ENCODE peak calls at places on chromosomes 13 and 19, in eight cellular contexts. J is colonic mucosa; V is fibroblast of pulmonary artery; I is WTC11; M is CD8-positive, alpha-beta T cell; O is H1; X is glutamatergic neuron; H is nephron progenitor cell. G is an unnamed sample.

GRCh38 chr19:44059229-44059628 is 7.4 kb downstream of the ZNF223 start:
- DNase-seq in J (no peak), V (no peak), I (no peak), M (no peak), O (no peak), X (no peak), H (no peak), G (no peak)

GRCh38 chr19:38173324-38174041 is 50.5 kb downstream of the DPF1 start:
- DNase-seq in J (no peak), V (peak), I (no peak), M (no peak), O (no peak), X (no peak), H (no peak), G (no peak)

GRCh38 chr19:40362160-40362559 is 13.7 kb downstream of the PLD3 start:
- DNase-seq in J (no peak), V (no peak), I (no peak), M (no peak), O (no peak), X (no peak), H (no peak), G (no peak)

GRCh38 chr13:90686438-90686837 is 661.0 kb upstream of the MIR17HG start:
- DNase-seq in J (no peak), V (peak), I (no peak), M (no peak), O (no peak), X (no peak), H (no peak), G (no peak)

GRCh38 chr13:75181906-75182305 is 300.1 kb downstream of the TBC1D4 start:
- DNase-seq in J (no peak), V (peak), I (no peak), M (no peak), O (no peak), X (no peak), H (no peak), G (no peak)

GRCh38 chr19:30371157-30371845 is 883 bp upstream of the ZNF536 start:
- DNase-seq in J (no peak), V (no peak), I (no peak), M (no peak), O (no peak), X (no peak), H (no peak), G (no peak)

GRCh38 chr13:50901701-50902100 is 7.9 kb upstream of the RNASEH2B start:
- DNase-seq in J (no peak), V (no peak), I (no peak), M (no peak), O (no peak), X (no peak), H (no peak), G (no peak)

GRCh38 chr19:17415107-17415506 is 4.7 kb upstream of the MVB12A start:
- DNase-seq in J (no peak), V (no peak), I (peak), M (no peak), O (no peak), X (no peak), H (no peak), G (no peak)

GRCh38 chr13:44050450-44051063 is 170.9 kb downstream of the LACC1 start:
- DNase-seq in J (no peak), V (peak), I (no peak), M (no peak), O (no peak), X (no peak), H (no peak), G (no peak)

GRCh38 chr19:37995346-37995745 is 88.3 kb downstream of the SIPA1L3 start:
- DNase-seq in J (no peak), V (no peak), I (no peak), M (no peak), O (no peak), X (no peak), H (no peak), G (no peak)

GRCh38 chr19:18167975-18168645 is 5.5 kb upstream of the IFI30 start:
- DNase-seq in J (no peak), V (peak), I (peak), M (peak), O (no peak), X (peak), H (peak), G (peak)

GRCh38 chr13:24851546-24851945 is 87.6 kb downstream of the RNF17 start:
- DNase-seq in J (no peak), V (peak), I (no peak), M (no peak), O (no peak), X (no peak), H (no peak), G (no peak)

GRCh38 chr13:39462456-39462855 is 140.5 kb downstream of the LHFPL6 start:
- DNase-seq in J (no peak), V (peak), I (no peak), M (no peak), O (no peak), X (no peak), H (no peak), G (no peak)

GRCh38 chr13:36418022-36418805 is 14.1 kb upstream of the CCNA1 start:
- DNase-seq in J (no peak), V (peak), I (no peak), M (no peak), O (no peak), X (no peak), H (no peak), G (no peak)

GRCh38 chr19:5969476-5969875 is 8.5 kb downstream of the RANBP3 start:
- DNase-seq in J (no peak), V (no peak), I (no peak), M (no peak), O (no peak), X (no peak), H (no peak), G (no peak)

GRCh38 chr13:53198017-53198416 is 169.4 kb downstream of the OLFM4 start:
- DNase-seq in J (no peak), V (no peak), I (no peak), M (no peak), O (no peak), X (no peak), H (no peak), G (no peak)

GRCh38 chr19:45094707-45095106 is 1.7 kb downstream of the PPP1R37 start:
- DNase-seq in J (no peak), V (no peak), I (no peak), M (no peak), O (no peak), X (no peak), H (no peak), G (no peak)

GRCh38 chr19:16457195-16457953 is 14.4 kb downstream of the EPS15L1 start:
- DNase-seq in J (no peak), V (peak), I (peak), M (no peak), O (no peak), X (peak), H (peak), G (peak)

GRCh38 chr13:46621133-46621532 is 68.2 kb downstream of the LRCH1 start:
- DNase-seq in J (no peak), V (no peak), I (no peak), M (no peak), O (no peak), X (no peak), H (no peak), G (no peak)

GRCh38 chr13:46620029-46620428 is 67.1 kb downstream of the LRCH1 start:
- DNase-seq in J (no peak), V (no peak), I (no peak), M (no peak), O (no peak), X (no peak), H (no peak), G (no peak)

GRCh38 chr13:46622918-46623256 is 69.9 kb downstream of the LRCH1 start:
- DNase-seq in J (peak), V (peak), I (no peak), M (no peak), O (no peak), X (peak), H (no peak), G (no peak)

GRCh38 chr13:46624353-46624752 is 71.4 kb downstream of the LRCH1 start:
- DNase-seq in J (no peak), V (no peak), I (no peak), M (no peak), O (no peak), X (no peak), H (no peak), G (no peak)

DNA sequence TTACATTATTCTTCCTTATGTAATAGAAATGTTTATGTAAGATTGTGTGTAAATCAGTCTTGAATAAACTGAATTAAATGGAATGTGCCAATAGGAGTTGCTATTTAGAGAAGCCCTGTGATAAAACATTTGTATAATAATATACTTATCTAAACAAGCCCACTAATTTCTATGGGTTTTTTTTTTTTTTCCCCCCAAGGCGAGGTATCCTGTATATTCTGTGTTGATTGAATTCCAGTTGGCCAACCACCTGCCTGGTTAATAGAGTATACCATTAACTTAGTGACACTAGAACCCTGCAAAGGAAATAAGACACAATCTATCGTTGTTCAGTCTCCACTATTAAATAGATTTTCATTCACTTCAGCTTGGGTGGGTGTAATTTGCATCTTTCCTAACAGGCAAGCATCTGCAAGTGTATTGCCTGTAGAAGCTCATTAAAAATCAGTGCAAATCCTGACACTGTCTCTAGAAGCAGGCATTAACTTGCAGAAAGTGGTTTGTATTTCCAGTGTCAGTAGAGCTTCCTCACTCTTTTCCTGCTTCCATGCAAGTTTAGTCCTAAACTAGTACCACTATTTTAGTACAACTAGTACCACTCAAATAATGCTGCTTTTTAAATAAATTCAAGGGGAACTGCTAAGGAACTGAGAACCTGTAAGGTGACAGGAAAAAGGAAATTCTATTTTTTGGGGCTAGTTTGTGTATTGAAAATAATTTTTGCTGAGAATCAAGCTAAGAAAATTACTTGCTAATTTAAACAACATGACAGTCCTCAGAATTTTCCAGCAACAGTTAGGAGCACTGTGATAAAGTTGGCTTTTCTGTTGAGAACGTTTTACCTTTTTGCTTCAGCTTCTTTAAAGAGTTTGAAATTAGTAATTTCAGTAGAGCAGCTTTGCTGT is 69.3 kb downstream of the LRCH1 start:
- DNase-seq in J (no peak), V (no peak), I (no peak), M (no peak), O (no peak), X (no peak), H (no peak), G (no peak)
- TF ChIP-seq CTCF in J (no peak), V (no peak), I (no peak), M (no peak), O (no peak), X (no peak), H (no peak), G (no peak)

GRCh38 chr13:76882431-76882830 is 3.8 kb downstream of the KCTD12 start:
- DNase-seq in J (no peak), V (peak), I (no peak), M (no peak), O (no peak), X (no peak), H (no peak), G (no peak)

GRCh38 chr13:76885203-76886004 is 801 bp downstream of the KCTD12 start:
- DNase-seq in J (peak), V (peak), I (peak), M (peak), O (peak), X (peak), H (peak), G (peak)

GRCh38 chr13:76886005-76886291 is 257 bp downstream of the KCTD12 start:
- DNase-seq in J (no peak), V (no peak), I (no peak), M (no peak), O (no peak), X (no peak), H (no peak), G (no peak)

GRCh38 chr13:76884571-76885202 is 1.5 kb downstream of the KCTD12 start:
- DNase-seq in J (peak), V (peak), I (no peak), M (no peak), O (no peak), X (no peak), H (no peak), G (no peak)

GRCh38 chr13:76884167-76884566 is 2.0 kb downstream of the KCTD12 start:
- DNase-seq in J (peak), V (peak), I (peak), M (no peak), O (peak), X (peak), H (peak), G (no peak)
- TF ChIP-seq CTCF in J (no peak), V (peak), I (no peak), M (no peak), O (peak), X (no peak), H (no peak), G (peak)

GRCh38 chr13:106326751-106327150 is 208.7 kb downstream of the EFNB2 start:
- DNase-seq in J (no peak), V (no peak), I (no peak), M (no peak), O (no peak), X (no peak), H (no peak), G (no peak)
- TF ChIP-seq CTCF in J (no peak), V (no peak), I (no peak), M (no peak), O (no peak), X (no peak), H (no peak), G (no peak)

GRCh38 chr19:10406191-10406590 is 2.8 kb upstream of the CDC37 start:
- DNase-seq in J (no peak), V (no peak), I (no peak), M (no peak), O (no peak), X (no peak), H (no peak), G (no peak)
- TF ChIP-seq CTCF in J (no peak), V (no peak), I (no peak), M (no peak), O (no peak), X (no peak), H (no peak), G (no peak)

GRCh38 chr19:51158474-51159129 is 16.5 kb downstream of the SIGLEC7 start:
- DNase-seq in J (peak), V (peak), I (peak), M (peak), O (peak), X (peak), H (peak), G (peak)
- TF ChIP-seq CTCF in J (peak), V (peak), I (peak), M (peak), O (peak), X (peak), H (peak), G (peak)

GRCh38 chr19:14809272-14810057 is 25.5 kb downstream of the OR7A5 start:
- DNase-seq in J (no peak), V (no peak), I (no peak), M (no peak), O (no peak), X (no peak), H (no peak), G (no peak)

GRCh38 chr19:14798760-14799159 is 20.4 kb upstream of the ADGRE2 start:
- DNase-seq in J (no peak), V (no peak), I (no peak), M (no peak), O (no peak), X (no peak), H (no peak), G (no peak)

GRCh38 chr19:14804755-14805154 is 26.4 kb upstream of the ADGRE2 start:
- DNase-seq in J (no peak), V (no peak), I (no peak), M (no peak), O (no peak), X (no peak), H (no peak), G (no peak)
- TF ChIP-seq CTCF in J (no peak), V (no peak), I (no peak), M (no peak), O (no peak), X (no peak), H (no peak), G (no peak)

GRCh38 chr19:3664879-3665642 is 35.2 kb downstream of the PIP5K1C start:
- DNase-seq in J (no peak), V (no peak), I (no peak), M (no peak), O (no peak), X (no peak), H (no peak), G (no peak)
- TF ChIP-seq CTCF in J (no peak), V (no peak), I (no peak), M (no peak), O (no peak), X (no peak), H (no peak), G (no peak)

GRCh38 chr19:49073514-49074378 is 1.2 kb upstream of the KCNA7 start:
- DNase-seq in J (no peak), V (no peak), I (peak), M (no peak), O (no peak), X (peak), H (no peak), G (no peak)
- TF ChIP-seq CTCF in J (no peak), V (peak), I (no peak), M (no peak), O (peak), X (no peak), H (no peak), G (peak)

GRCh38 chr13:23579886-23580706 is 9.9 kb downstream of the TNFRSF19 start:
- DNase-seq in J (no peak), V (no peak), I (no peak), M (no peak), O (no peak), X (peak), H (no peak), G (no peak)

GRCh38 chr13:23583491-23583890 is 13.3 kb downstream of the TNFRSF19 start:
- DNase-seq in J (no peak), V (no peak), I (no peak), M (no peak), O (no peak), X (no peak), H (no peak), G (no peak)

GRCh38 chr13:23575632-23576031 is 5.4 kb downstream of the TNFRSF19 start:
- DNase-seq in J (no peak), V (no peak), I (no peak), M (no peak), O (no peak), X (no peak), H (no peak), G (no peak)

GRCh38 chr13:23578411-23579071 is 8.3 kb downstream of the TNFRSF19 start:
- DNase-seq in J (peak), V (peak), I (peak), M (peak), O (peak), X (peak), H (peak), G (peak)

GRCh38 chr13:23579072-23579885 is 9.1 kb downstream of the TNFRSF19 start:
- DNase-seq in J (peak), V (peak), I (peak), M (peak), O (peak), X (peak), H (peak), G (peak)
- TF ChIP-seq CTCF in J (no peak), V (no peak), I (no peak), M (no peak), O (no peak), X (no peak), H (no peak), G (no peak)

DNA sequence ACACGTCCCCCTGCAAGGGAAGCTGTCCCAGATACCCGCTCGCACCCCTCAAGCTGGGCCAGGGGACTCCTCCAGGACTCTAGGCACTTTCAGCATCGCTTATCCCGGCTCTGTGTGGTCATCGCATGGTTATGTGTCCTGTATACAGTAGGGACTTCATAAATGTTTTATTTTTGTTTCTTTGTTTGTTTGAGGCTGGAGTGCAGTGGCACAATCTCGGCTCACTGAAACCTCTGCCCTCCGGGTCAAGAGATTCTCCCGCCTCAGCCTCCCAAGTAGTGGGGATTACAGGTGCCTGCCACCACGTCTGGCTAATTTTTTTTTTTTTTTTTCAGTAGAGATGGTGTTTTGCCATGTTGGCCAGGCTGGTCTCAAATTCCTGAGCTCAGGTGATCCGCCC is 7.5 kb downstream of the ANGPTL8 start:
- DNase-seq in J (no peak), V (no peak), I (no peak), M (no peak), O (no peak), X (no peak), H (no peak), G (no peak)
- TF ChIP-seq CTCF in J (no peak), V (no peak), I (no peak), M (no peak), O (no peak), X (no peak), H (no peak), G (no peak)